ENCODE peak calls at places on chromosomes 3 and 15, in eight cellular contexts. One of them, this sample, is unnamed.
A peak's percentile ranks its signal among the peaks of the same experiment; 100 is the strongest.

GRCh38 chr3:197404030-197404429 is 105.6 kb upstream of the DLG1 start:
- DNase-seq in heart left ventricle: no peak
- DNase-seq in IMR-90: no peak
- DNase-seq in CD8-positive, alpha-beta T cell: no peak
- DNase-seq in PC-3: no peak
- DNase-seq in A549: no peak
- DNase-seq in fibroblast of lung: no peak
- DNase-seq in cardiac muscle cell: no peak
- DNase-seq in this sample: no peak

GRCh38 chr3:49912787-49913375 is 9.2 kb upstream of the MST1R start:
- DNase-seq in heart left ventricle: no peak
- DNase-seq in IMR-90: no peak
- DNase-seq in CD8-positive, alpha-beta T cell: no peak
- DNase-seq in PC-3: no peak
- DNase-seq in A549: no peak
- DNase-seq in fibroblast of lung: no peak
- DNase-seq in cardiac muscle cell: peak; percentile 25
- DNase-seq in this sample: no peak

GRCh38 chr3:148718982-148719862 is 21.5 kb downstream of the AGTR1 start:
- DNase-seq in heart left ventricle: no peak
- DNase-seq in IMR-90: peak; percentile 32
- DNase-seq in CD8-positive, alpha-beta T cell: no peak
- DNase-seq in PC-3: peak; percentile 26
- DNase-seq in A549: peak; percentile 32
- DNase-seq in fibroblast of lung: no peak
- DNase-seq in cardiac muscle cell: peak; percentile 11
- DNase-seq in this sample: no peak

GRCh38 chr3:119194237-119195150 is 21.1 kb downstream of the UPK1B start:
- DNase-seq in heart left ventricle: no peak
- DNase-seq in IMR-90: peak; percentile 67
- DNase-seq in CD8-positive, alpha-beta T cell: no peak
- DNase-seq in PC-3: peak; percentile 67
- DNase-seq in A549: peak; percentile 62
- DNase-seq in fibroblast of lung: peak; percentile 54
- DNase-seq in cardiac muscle cell: no peak
- DNase-seq in this sample: no peak

GRCh38 chr15:60408438-60409105 is 10.8 kb upstream of the ANXA2 start:
- DNase-seq in heart left ventricle: no peak
- DNase-seq in IMR-90: peak; percentile 88
- DNase-seq in CD8-positive, alpha-beta T cell: no peak
- DNase-seq in PC-3: peak; percentile 94
- DNase-seq in A549: peak; percentile 92
- DNase-seq in fibroblast of lung: peak; percentile 88
- DNase-seq in cardiac muscle cell: no peak
- DNase-seq in this sample: no peak

GRCh38 chr3:127817331-127817821 is 4.9 kb downstream of the MGLL start:
- DNase-seq in heart left ventricle: no peak
- DNase-seq in IMR-90: peak; percentile 84
- DNase-seq in CD8-positive, alpha-beta T cell: no peak
- DNase-seq in PC-3: peak; percentile 92
- DNase-seq in A549: peak; percentile 85
- DNase-seq in fibroblast of lung: peak; percentile 78
- DNase-seq in cardiac muscle cell: no peak
- DNase-seq in this sample: no peak

GRCh38 chr15:65824031-65824743 is 32.1 kb upstream of the DENND4A start:
- DNase-seq in heart left ventricle: no peak
- DNase-seq in IMR-90: peak; percentile 70
- DNase-seq in CD8-positive, alpha-beta T cell: no peak
- DNase-seq in PC-3: peak; percentile 69
- DNase-seq in A549: peak; percentile 82
- DNase-seq in fibroblast of lung: peak; percentile 50
- DNase-seq in cardiac muscle cell: peak; percentile 67
- DNase-seq in this sample: no peak

GRCh38 chr15:63499611-63500010 is 4.8 kb upstream of the USP3 start:
- DNase-seq in heart left ventricle: no peak
- DNase-seq in IMR-90: no peak
- DNase-seq in CD8-positive, alpha-beta T cell: no peak
- DNase-seq in PC-3: peak; percentile 23
- DNase-seq in A549: no peak
- DNase-seq in fibroblast of lung: no peak
- DNase-seq in cardiac muscle cell: no peak
- DNase-seq in this sample: no peak

GRCh38 chr3:196948442-196949365 is 6.4 kb upstream of the NCBP2 start:
- DNase-seq in heart left ventricle: no peak
- DNase-seq in IMR-90: no peak
- DNase-seq in CD8-positive, alpha-beta T cell: no peak
- DNase-seq in PC-3: no peak
- DNase-seq in A549: no peak
- DNase-seq in fibroblast of lung: no peak
- DNase-seq in cardiac muscle cell: no peak
- DNase-seq in this sample: no peak

GRCh38 chr15:41878355-41878699 is 15.5 kb downstream of the SPTBN5 start:
- DNase-seq in heart left ventricle: peak; percentile 74
- DNase-seq in IMR-90: no peak
- DNase-seq in CD8-positive, alpha-beta T cell: no peak
- DNase-seq in PC-3: no peak
- DNase-seq in A549: no peak
- DNase-seq in fibroblast of lung: no peak
- DNase-seq in cardiac muscle cell: no peak
- DNase-seq in this sample: peak; percentile 68

GRCh38 chr15:38652998-38653397 is 88.4 kb upstream of the RASGRP1 start:
- DNase-seq in heart left ventricle: no peak
- DNase-seq in IMR-90: no peak
- DNase-seq in CD8-positive, alpha-beta T cell: peak; percentile 62
- DNase-seq in PC-3: no peak
- DNase-seq in A549: no peak
- DNase-seq in fibroblast of lung: no peak
- DNase-seq in cardiac muscle cell: no peak
- DNase-seq in this sample: no peak

GRCh38 chr3:50303038-50303815 is at the start of gene HYAL1:
- DNase-seq in heart left ventricle: peak; percentile 94
- DNase-seq in IMR-90: no peak
- DNase-seq in CD8-positive, alpha-beta T cell: no peak
- DNase-seq in PC-3: no peak
- DNase-seq in A549: peak; percentile 50
- DNase-seq in fibroblast of lung: no peak
- DNase-seq in cardiac muscle cell: peak; percentile 60
- DNase-seq in this sample: peak; percentile 84

GRCh38 chr15:63172376-63173115 is 15.3 kb upstream of the RPS27L start:
- DNase-seq in heart left ventricle: no peak
- DNase-seq in IMR-90: no peak
- DNase-seq in CD8-positive, alpha-beta T cell: no peak
- DNase-seq in PC-3: no peak
- DNase-seq in A549: no peak
- DNase-seq in fibroblast of lung: no peak
- DNase-seq in cardiac muscle cell: peak; percentile 27
- DNase-seq in this sample: no peak

GRCh38 chr15:85010472-85011209 is 29.0 kb downstream of the PDE8A start:
- DNase-seq in heart left ventricle: no peak
- DNase-seq in IMR-90: no peak
- DNase-seq in CD8-positive, alpha-beta T cell: no peak
- DNase-seq in PC-3: no peak
- DNase-seq in A549: no peak
- DNase-seq in fibroblast of lung: no peak
- DNase-seq in cardiac muscle cell: no peak
- DNase-seq in this sample: no peak
- H3K27ac ChIP-seq in heart left ventricle: peak overlapping the region; percentile 66
- H3K27ac ChIP-seq in IMR-90: no peak overlapping the region
- H3K27ac ChIP-seq in CD8-positive, alpha-beta T cell: no peak overlapping the region
- H3K27ac ChIP-seq in PC-3: no peak overlapping the region
- H3K27ac ChIP-seq in A549: peak overlapping the region; percentile 2
- H3K27ac ChIP-seq in fibroblast of lung: no peak overlapping the region
- H3K27ac ChIP-seq in cardiac muscle cell: peak overlapping the region; percentile 33
- H3K27ac ChIP-seq in this sample: peak overlapping the region; percentile 77

GRCh38 chr15:92627014-92627413 is 28.6 kb downstream of the FAM174B start:
- DNase-seq in heart left ventricle: no peak
- DNase-seq in IMR-90: no peak
- DNase-seq in CD8-positive, alpha-beta T cell: no peak
- DNase-seq in PC-3: no peak
- DNase-seq in A549: no peak
- DNase-seq in fibroblast of lung: no peak
- DNase-seq in cardiac muscle cell: no peak
- DNase-seq in this sample: no peak
- TF ChIP-seq CTCF in heart left ventricle: no peak
- TF ChIP-seq CTCF in IMR-90: no peak
- TF ChIP-seq CTCF in CD8-positive, alpha-beta T cell: no peak
- TF ChIP-seq CTCF in PC-3: no peak
- TF ChIP-seq CTCF in A549: no peak
- TF ChIP-seq CTCF in fibroblast of lung: no peak
- TF ChIP-seq CTCF in cardiac muscle cell: no peak
- TF ChIP-seq CTCF in this sample: no peak

DNA sequence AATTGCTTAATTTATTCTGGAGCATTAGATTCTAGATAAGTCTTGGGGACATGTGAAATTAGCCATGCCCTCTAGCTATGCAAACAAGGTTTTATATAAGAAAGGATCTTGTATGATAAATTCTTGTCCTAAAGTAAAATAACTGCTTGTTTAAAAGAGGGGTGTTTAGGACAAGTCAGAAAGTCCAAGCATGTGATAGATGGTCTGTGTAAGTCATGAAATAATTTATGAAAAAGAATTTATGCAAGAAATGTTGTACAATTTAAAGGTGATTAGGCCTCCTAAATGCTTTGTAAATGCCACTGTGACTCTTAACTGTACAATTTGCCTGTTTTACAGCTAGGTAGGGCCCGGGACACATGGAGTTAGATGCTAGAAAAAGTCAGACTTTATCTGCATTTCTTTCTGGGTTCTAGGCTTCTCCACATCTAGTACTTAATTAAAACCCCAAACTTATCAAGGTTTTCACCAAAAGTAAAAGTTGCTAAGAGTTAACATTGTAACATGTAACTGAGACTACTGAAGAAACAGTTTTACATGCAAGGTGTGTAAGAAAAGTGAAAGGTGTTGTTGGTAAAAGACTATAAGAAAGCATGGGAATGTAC is 13.2 kb downstream of the LINS1 start:
- DNase-seq in heart left ventricle: no peak
- DNase-seq in IMR-90: peak; percentile 11
- DNase-seq in CD8-positive, alpha-beta T cell: no peak
- DNase-seq in PC-3: peak; percentile 50
- DNase-seq in A549: peak; percentile 52
- DNase-seq in fibroblast of lung: peak; percentile 17
- DNase-seq in cardiac muscle cell: peak; percentile 1
- DNase-seq in this sample: no peak
- H3K9me3 ChIP-seq in heart left ventricle: peaks cover 27% of the 10 kb centered on the region
- H3K9me3 ChIP-seq in IMR-90: peaks cover 6% of the 10 kb centered on the region
- H3K9me3 ChIP-seq in CD8-positive, alpha-beta T cell: peaks cover 7% of the 10 kb centered on the region
- H3K9me3 ChIP-seq in PC-3: peaks cover 30% of the 10 kb centered on the region
- H3K9me3 ChIP-seq in A549: peaks cover 28% of the 10 kb centered on the region
- H3K9me3 ChIP-seq in fibroblast of lung: no peaks in the 10 kb centered on the region
- H3K9me3 ChIP-seq in cardiac muscle cell: peaks cover 3% of the 10 kb centered on the region
- H3K9me3 ChIP-seq in this sample: peaks cover 24% of the 10 kb centered on the region

GRCh38 chr3:151216641-151217040 is 13.6 kb upstream of the GPR171 start:
- DNase-seq in heart left ventricle: no peak
- DNase-seq in IMR-90: peak; percentile 37
- DNase-seq in CD8-positive, alpha-beta T cell: no peak
- DNase-seq in PC-3: no peak
- DNase-seq in A549: no peak
- DNase-seq in fibroblast of lung: peak; percentile 86
- DNase-seq in cardiac muscle cell: peak; percentile 66
- DNase-seq in this sample: no peak

GRCh38 chr3:151219056-151219455 is 16.0 kb upstream of the GPR171 start:
- DNase-seq in heart left ventricle: no peak
- DNase-seq in IMR-90: peak; percentile 87
- DNase-seq in CD8-positive, alpha-beta T cell: no peak
- DNase-seq in PC-3: peak; percentile 84
- DNase-seq in A549: peak; percentile 25
- DNase-seq in fibroblast of lung: peak; percentile 90
- DNase-seq in cardiac muscle cell: peak; percentile 21
- DNase-seq in this sample: no peak

GRCh38 chr3:151214459-151214858 is 11.4 kb upstream of the GPR171 start:
- DNase-seq in heart left ventricle: no peak
- DNase-seq in IMR-90: no peak
- DNase-seq in CD8-positive, alpha-beta T cell: no peak
- DNase-seq in PC-3: no peak
- DNase-seq in A549: no peak
- DNase-seq in fibroblast of lung: no peak
- DNase-seq in cardiac muscle cell: no peak
- DNase-seq in this sample: no peak

GRCh38 chr3:151217208-151217607 is 14.2 kb upstream of the GPR171 start:
- DNase-seq in heart left ventricle: no peak
- DNase-seq in IMR-90: no peak
- DNase-seq in CD8-positive, alpha-beta T cell: no peak
- DNase-seq in PC-3: no peak
- DNase-seq in A549: no peak
- DNase-seq in fibroblast of lung: no peak
- DNase-seq in cardiac muscle cell: no peak
- DNase-seq in this sample: no peak

GRCh38 chr3:151218136-151218535 is 15.1 kb upstream of the GPR171 start:
- DNase-seq in heart left ventricle: no peak
- DNase-seq in IMR-90: no peak
- DNase-seq in CD8-positive, alpha-beta T cell: no peak
- DNase-seq in PC-3: no peak
- DNase-seq in A549: no peak
- DNase-seq in fibroblast of lung: no peak
- DNase-seq in cardiac muscle cell: no peak
- DNase-seq in this sample: no peak
- H3K27ac ChIP-seq in heart left ventricle: no peak overlapping the region
- H3K27ac ChIP-seq in IMR-90: no peak overlapping the region
- H3K27ac ChIP-seq in CD8-positive, alpha-beta T cell: no peak overlapping the region
- H3K27ac ChIP-seq in PC-3: no peak overlapping the region
- H3K27ac ChIP-seq in A549: peak overlapping the region; percentile 56
- H3K27ac ChIP-seq in fibroblast of lung: no peak overlapping the region
- H3K27ac ChIP-seq in cardiac muscle cell: no peak overlapping the region
- H3K27ac ChIP-seq in this sample: no peak overlapping the region

GRCh38 chr3:155309581-155309980 is 16.1 kb upstream of the STRIT1 start:
- DNase-seq in heart left ventricle: no peak
- DNase-seq in IMR-90: no peak
- DNase-seq in CD8-positive, alpha-beta T cell: no peak
- DNase-seq in PC-3: no peak
- DNase-seq in A549: no peak
- DNase-seq in fibroblast of lung: no peak
- DNase-seq in cardiac muscle cell: no peak
- DNase-seq in this sample: no peak
- TF ChIP-seq CTCF in heart left ventricle: no peak
- TF ChIP-seq CTCF in IMR-90: no peak
- TF ChIP-seq CTCF in CD8-positive, alpha-beta T cell: no peak
- TF ChIP-seq CTCF in PC-3: no peak
- TF ChIP-seq CTCF in A549: no peak
- TF ChIP-seq CTCF in fibroblast of lung: no peak
- TF ChIP-seq CTCF in cardiac muscle cell: no peak
- TF ChIP-seq CTCF in this sample: no peak

DNA sequence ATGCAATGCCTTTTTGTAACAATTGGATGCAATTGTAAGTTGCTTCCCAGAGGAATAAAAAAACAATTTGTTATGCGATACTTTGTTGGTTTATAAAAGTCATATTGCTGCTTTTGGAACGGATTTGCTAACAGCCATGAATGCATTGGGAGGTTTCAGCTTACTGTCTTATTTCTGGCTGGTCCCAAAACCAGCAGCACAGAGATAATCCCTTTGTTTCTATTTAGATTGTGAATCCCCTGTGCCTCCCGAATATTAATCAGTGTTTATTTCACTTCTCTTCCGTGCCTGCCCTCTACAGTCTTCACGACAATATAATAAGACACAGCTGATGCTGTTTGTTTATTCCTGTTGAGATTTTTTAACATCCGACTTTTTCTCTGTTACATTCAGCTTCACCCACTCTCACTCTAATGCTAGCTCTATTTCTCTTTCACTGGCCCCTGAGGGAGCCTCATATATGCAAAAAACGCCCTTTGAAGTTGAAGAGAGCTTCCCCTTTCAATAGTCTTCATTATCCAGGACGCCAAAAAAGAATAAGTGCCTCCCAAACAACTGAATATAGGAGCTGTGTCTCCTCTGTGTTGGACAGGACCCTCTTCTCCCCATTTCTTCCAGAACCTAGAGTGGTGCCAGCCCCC is 995.2 kb downstream of the ROBO2 start:
- DNase-seq in heart left ventricle: no peak
- DNase-seq in IMR-90: no peak
- DNase-seq in CD8-positive, alpha-beta T cell: no peak
- DNase-seq in PC-3: no peak
- DNase-seq in A549: no peak
- DNase-seq in fibroblast of lung: no peak
- DNase-seq in cardiac muscle cell: no peak
- DNase-seq in this sample: no peak
- H3K9me3 ChIP-seq in heart left ventricle: peaks cover 4% of the 10 kb centered on the region
- H3K9me3 ChIP-seq in IMR-90: no peaks in the 10 kb centered on the region
- H3K9me3 ChIP-seq in CD8-positive, alpha-beta T cell: peaks cover 4% of the 10 kb centered on the region
- H3K9me3 ChIP-seq in PC-3: no peaks in the 10 kb centered on the region
- H3K9me3 ChIP-seq in A549: no peaks in the 10 kb centered on the region
- H3K9me3 ChIP-seq in fibroblast of lung: no peaks in the 10 kb centered on the region
- H3K9me3 ChIP-seq in cardiac muscle cell: no peaks in the 10 kb centered on the region
- H3K9me3 ChIP-seq in this sample: no peaks in the 10 kb centered on the region